ENCODE peak calls at places on chromosomes 12 and 14, in five cellular contexts. O is left lung; Y is PC-3; S is naive thymus-derived CD4-positive, alpha-beta T cell; Z is osteoblast. M is an unnamed sample. For H3K36me3, the result is how much of the 10 kb centered on the place peaks cover.

GRCh38 chr12:97573901-97574300 is 111.3 kb downstream of the RMST start:
- DNase-seq in Y (peak), O (no peak), Z (no peak), S (no peak), M (no peak)

GRCh38 chr12:122097641-122098364 is 19.2 kb downstream of the MLXIP start:
- DNase-seq in Z (no peak), S (no peak), O (no peak), Y (peak), M (peak)

GRCh38 chr12:63916561-63917476 is 72.3 kb downstream of the SRGAP1 start:
- DNase-seq in O (no peak), Z (no peak), Y (peak), S (no peak), M (peak)

GRCh38 chr12:42977451-42978230 is 388.1 kb upstream of the PRICKLE1 start:
- DNase-seq in O (no peak), Z (no peak), S (no peak), Y (peak), M (no peak)

GRCh38 chr12:45242180-45242579 is 26.3 kb downstream of the ANO6 start:
- DNase-seq in Y (peak), O (no peak), S (no peak), Z (no peak), M (no peak)

GRCh38 chr12:65784616-65785015 is 39.7 kb upstream of the HMGA2 start:
- DNase-seq in O (no peak), S (no peak), Z (no peak), Y (no peak), M (no peak)

GRCh38 chr12:11622774-11623375 is 26.6 kb upstream of the ETV6 start:
- DNase-seq in O (no peak), S (no peak), Z (no peak), Y (peak), M (peak)

GRCh38 chr14:106185837-106186233 is 659.5 kb downstream of the TMEM121 start:
- DNase-seq in S (peak), Y (no peak), O (no peak), Z (no peak), M (no peak)

GRCh38 chr12:5432011-5432400 is at the start of gene NTF3:
- DNase-seq in Y (no peak), S (no peak), O (peak), Z (peak), M (peak)

GRCh38 chr14:99479160-99479902 is 1.3 kb downstream of the SETD3 start:
- DNase-seq in O (no peak), Z (peak), Y (no peak), S (no peak), M (no peak)

GRCh38 chr12:104921340-104921739 is 36.8 kb downstream of the SLC41A2 start:
- DNase-seq in S (no peak), Y (no peak), Z (no peak), O (no peak), M (no peak)

GRCh38 chr12:49824886-49825285 is 3.3 kb downstream of the NCKAP5L start:
- DNase-seq in S (no peak), Y (no peak), O (no peak), Z (peak), M (no peak)

GRCh38 chr12:94873368-94874085 is 130.0 kb downstream of the NDUFA12 start:
- DNase-seq in Y (no peak), S (no peak), O (peak), Z (peak), M (peak)

GRCh38 chr12:93130371-93131049 is 201.4 kb upstream of the EEA1 start:
- DNase-seq in Z (no peak), S (no peak), Y (no peak), O (no peak), M (peak)

GRCh38 chr12:93126069-93126474 is 197.0 kb upstream of the EEA1 start:
- DNase-seq in Y (no peak), Z (no peak), S (no peak), O (no peak), M (no peak)

GRCh38 chr12:93127582-93128331 is 198.7 kb upstream of the EEA1 start:
- DNase-seq in Z (no peak), O (no peak), S (no peak), Y (no peak), M (peak)

GRCh38 chr12:93127107-93127560 is 198.0 kb upstream of the EEA1 start:
- DNase-seq in Y (no peak), O (no peak), S (no peak), Z (no peak), M (no peak)

DNA sequence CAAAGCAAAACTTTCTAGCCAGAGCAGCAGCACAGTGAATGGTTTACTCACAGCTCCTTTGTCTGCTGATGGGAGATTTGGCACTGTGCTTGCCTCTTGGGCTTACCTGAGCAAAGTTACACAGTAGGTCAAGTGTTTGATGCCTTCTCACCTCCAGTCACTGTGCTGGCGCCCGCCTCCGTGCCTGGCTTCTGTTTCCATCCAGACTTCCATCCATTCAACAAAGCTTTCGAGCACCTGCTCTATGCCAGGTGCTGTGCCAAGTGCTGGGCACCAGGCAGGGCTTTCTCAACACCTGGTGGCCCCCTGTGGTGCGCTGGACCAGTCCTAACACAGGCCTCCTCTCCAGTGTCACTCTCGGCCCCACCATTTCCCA is 199.2 kb upstream of the EEA1 start:
- DNase-seq in S (no peak), O (peak), Y (no peak), Z (no peak), M (no peak)
- H3K27ac ChIP-seq in S (no peak), O (peak), Y (no peak), Z (peak), M (peak)

DNA sequence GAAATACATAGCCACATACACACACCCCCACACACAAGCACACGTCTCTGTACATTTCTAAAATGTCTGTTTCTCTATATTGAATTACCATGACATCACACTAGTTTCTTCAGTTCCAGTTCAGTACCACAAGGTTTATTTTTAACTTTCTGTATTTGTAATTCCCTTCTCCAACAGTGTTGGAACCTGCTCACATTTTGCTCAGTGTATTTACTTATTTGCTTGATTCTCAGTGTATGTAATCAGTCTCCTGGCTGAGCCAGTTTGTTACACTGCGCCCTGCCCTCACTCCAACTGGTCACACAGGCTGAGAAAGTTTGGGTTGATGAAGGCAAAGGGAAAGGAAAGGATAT is 67.1 kb downstream of the MON2 start:
- DNase-seq in Z (no peak), O (no peak), S (no peak), Y (no peak), M (no peak)
- H3K36me3 ChIP-seq in Z (under half), O (half or more), S (under half), Y (under half), M (under half)

DNA sequence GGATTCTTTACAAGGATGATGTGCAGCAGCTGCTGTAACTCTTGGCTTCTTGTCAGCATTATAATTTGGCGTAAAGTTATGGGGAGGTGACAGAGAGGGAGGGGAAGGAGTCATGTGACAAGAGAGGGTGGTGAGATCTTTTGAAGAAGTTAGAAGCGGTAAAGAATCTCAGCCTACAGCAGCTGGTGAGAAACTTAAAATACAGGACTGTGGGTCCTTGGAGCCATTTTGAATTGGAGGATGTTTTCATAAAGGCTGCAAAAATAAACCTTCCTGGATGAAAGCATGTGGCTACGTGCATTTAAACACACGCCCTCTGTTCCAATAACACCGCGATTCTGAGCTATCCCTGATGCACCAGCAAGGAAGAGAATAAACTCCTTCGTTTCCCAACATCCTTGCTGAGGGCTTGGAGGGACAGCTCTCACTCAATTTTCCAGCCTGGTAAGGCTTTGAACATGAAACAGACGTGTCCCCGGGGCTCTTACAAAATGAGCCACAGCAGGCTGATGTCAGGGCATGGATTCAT is 133.7 kb downstream of the TMEM30B start:
- DNase-seq in O (no peak), Y (no peak), S (no peak), Z (no peak), M (no peak)
- H3K27ac ChIP-seq in O (no peak), Y (peak), S (no peak), Z (peak), M (no peak)

GRCh38 chr12:80230068-80230467 is 130.7 kb downstream of the OTOGL start:
- DNase-seq in O (no peak), S (no peak), Z (no peak), Y (no peak), M (peak)
- H3K36me3 ChIP-seq in O (under half), S (under half), Z (under half), Y (under half), M (under half)

M was measured in cardiac muscle cell.